ENCODE peak calls at places on chromosomes 3 and 15, in seven cellular contexts. O, C, Q, E, F, D and L are unnamed samples.
A peak's percentile ranks its signal among the peaks of the same experiment; 100 is the strongest.

GRCh38 chr3:195825191-195825588 is 13.5 kb upstream of the MUC4 start:
- DNase-seq in O (no peak), C (no peak), Q (no peak), E (no peak), F (no peak), D (no peak), L (no peak)

GRCh38 chr3:46566040-46566631 is at the start of gene LRRC2:
- DNase-seq in O (peak; percentile 32), C (peak; percentile 76), Q (no peak), E (peak; percentile 66), F (peak; percentile 76), D (peak; percentile 48), L (no peak)

GRCh38 chr3:141271279-141272033 is 39.8 kb downstream of the PXYLP1 start:
- DNase-seq in O (no peak), C (no peak), Q (no peak), E (no peak), F (no peak), D (no peak), L (no peak)

GRCh38 chr3:15440891-15441290 is 13.5 kb downstream of the EAF1 start:
- DNase-seq in O (no peak), C (no peak), Q (peak; percentile 72), E (no peak), F (no peak), D (no peak), L (no peak)

GRCh38 chr15:57160823-57161560 is 215.3 kb upstream of the CGNL1 start:
- DNase-seq in O (no peak), C (no peak), Q (no peak), E (no peak), F (peak; percentile 88), D (no peak), L (no peak)

GRCh38 chr15:79450648-79451047 is 18.5 kb downstream of the MINAR1 start:
- DNase-seq in O (no peak), C (no peak), Q (peak; percentile 4), E (no peak), F (no peak), D (no peak), L (no peak)

GRCh38 chr3:108378153-108378951 is 82.0 kb downstream of the HHLA2 start:
- DNase-seq in O (no peak), C (no peak), Q (no peak), E (no peak), F (no peak), D (no peak), L (no peak)

GRCh38 chr15:31031471-31032064 is 40.1 kb upstream of the MTMR10 start:
- DNase-seq in O (peak; percentile 62), C (no peak), Q (no peak), E (no peak), F (peak; percentile 72), D (no peak), L (no peak)

GRCh38 chr3:115615001-115615447 is 8.3 kb upstream of the GAP43 start:
- DNase-seq in O (no peak), C (no peak), Q (peak; percentile 54), E (no peak), F (peak; percentile 11), D (no peak), L (no peak)

GRCh38 chr3:194632983-194633348 is 253 bp downstream of the TMEM44 start:
- DNase-seq in O (no peak), C (no peak), Q (no peak), E (no peak), F (no peak), D (no peak), L (no peak)

GRCh38 chr3:194632211-194632982 is 822 bp downstream of the TMEM44 start:
- DNase-seq in O (no peak), C (peak; percentile 7), Q (peak; percentile 54), E (peak; percentile 51), F (peak; percentile 38), D (peak; percentile 27), L (no peak)

GRCh38 chr3:194631696-194632095 is 1.5 kb downstream of the TMEM44 start:
- DNase-seq in O (no peak), C (peak; percentile 47), Q (no peak), E (no peak), F (no peak), D (peak; percentile 2), L (no peak)

GRCh38 chr3:194637066-194637465 is 3.8 kb upstream of the TMEM44 start:
- DNase-seq in O (no peak), C (no peak), Q (peak; percentile 39), E (no peak), F (no peak), D (no peak), L (no peak)

GRCh38 chr3:194633349-194634004 is at the start of gene TMEM44:
- DNase-seq in O (no peak), C (peak; percentile 91), Q (peak; percentile 77), E (peak; percentile 82), F (peak; percentile 69), D (peak; percentile 58), L (peak; percentile 75)
- TF ChIP-seq CTCF in O (peak; percentile 44), C (peak; percentile 65), Q (peak; percentile 70), E (peak; percentile 63), F (peak; percentile 74), D (peak; percentile 64), L (no peak)

DNA sequence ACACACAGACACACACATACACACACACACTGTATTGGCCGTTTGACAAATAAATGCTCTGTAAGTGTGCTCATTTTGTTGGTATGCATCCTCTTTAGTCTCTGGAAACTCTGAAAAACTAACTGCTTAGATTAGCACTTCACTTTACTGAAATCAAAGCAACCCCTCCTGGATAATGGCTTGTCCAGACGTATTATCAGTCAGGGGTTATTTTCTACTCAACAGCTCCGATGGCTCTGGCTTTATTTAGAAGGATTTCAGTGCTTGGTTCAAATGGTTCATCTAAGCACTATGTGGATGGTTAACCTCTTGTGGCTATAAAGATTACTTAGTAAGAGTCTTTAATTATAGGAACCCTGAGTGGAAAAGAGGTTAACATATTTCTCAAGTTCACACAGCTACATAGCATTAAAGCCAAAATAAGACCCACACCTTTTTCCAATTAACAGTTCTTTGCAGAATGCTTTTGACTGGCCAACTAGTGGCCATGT is 516.1 kb upstream of the NAALADL2 start:
- DNase-seq in O (no peak), C (no peak), Q (no peak), E (no peak), F (peak; percentile 78), D (no peak), L (no peak)
- TF ChIP-seq CTCF in O (no peak), C (no peak), Q (no peak), E (no peak), F (no peak), D (no peak), L (no peak)

DNA sequence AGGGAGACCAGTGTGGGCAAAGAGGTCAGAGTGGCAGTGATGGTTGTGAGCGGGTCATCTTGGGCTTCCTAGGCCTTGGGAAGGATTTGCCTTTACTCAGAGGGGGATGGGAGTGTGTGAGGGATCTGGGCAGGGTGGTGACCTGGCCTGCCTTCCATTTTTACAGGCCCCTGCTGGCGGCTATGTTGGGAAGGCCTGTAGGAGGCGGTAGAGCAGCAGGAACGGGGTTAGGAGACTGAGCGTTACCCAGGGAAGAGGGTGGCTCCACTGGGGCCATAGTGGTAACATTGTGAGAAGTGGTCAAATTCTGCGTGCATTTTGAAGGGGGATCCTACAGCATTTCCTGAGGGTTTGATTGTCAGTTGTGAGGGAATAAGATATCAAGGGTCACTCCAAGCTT is 307.3 kb upstream of the CTDSPL start:
- DNase-seq in O (no peak), C (no peak), Q (no peak), E (no peak), F (no peak), D (no peak), L (no peak)
- TF ChIP-seq CTCF in O (peak; percentile 15), C (no peak), Q (no peak), E (no peak), F (no peak), D (no peak), L (no peak)

GRCh38 chr3:150351398-150351797 is 56.7 kb upstream of the TSC22D2 start:
- DNase-seq in O (no peak), C (no peak), Q (no peak), E (no peak), F (no peak), D (no peak), L (no peak)

GRCh38 chr3:150352931-150353330 is 55.2 kb upstream of the TSC22D2 start:
- DNase-seq in O (no peak), C (no peak), Q (no peak), E (no peak), F (no peak), D (no peak), L (no peak)

GRCh38 chr3:150346956-150347863 is 60.9 kb upstream of the TSC22D2 start:
- DNase-seq in O (peak; percentile 84), C (no peak), Q (peak; percentile 36), E (no peak), F (peak; percentile 27), D (no peak), L (no peak)

GRCh38 chr3:150348500-150348899 is 59.6 kb upstream of the TSC22D2 start:
- DNase-seq in O (peak; percentile 60), C (no peak), Q (peak; percentile 93), E (no peak), F (peak; percentile 91), D (no peak), L (no peak)

DNA sequence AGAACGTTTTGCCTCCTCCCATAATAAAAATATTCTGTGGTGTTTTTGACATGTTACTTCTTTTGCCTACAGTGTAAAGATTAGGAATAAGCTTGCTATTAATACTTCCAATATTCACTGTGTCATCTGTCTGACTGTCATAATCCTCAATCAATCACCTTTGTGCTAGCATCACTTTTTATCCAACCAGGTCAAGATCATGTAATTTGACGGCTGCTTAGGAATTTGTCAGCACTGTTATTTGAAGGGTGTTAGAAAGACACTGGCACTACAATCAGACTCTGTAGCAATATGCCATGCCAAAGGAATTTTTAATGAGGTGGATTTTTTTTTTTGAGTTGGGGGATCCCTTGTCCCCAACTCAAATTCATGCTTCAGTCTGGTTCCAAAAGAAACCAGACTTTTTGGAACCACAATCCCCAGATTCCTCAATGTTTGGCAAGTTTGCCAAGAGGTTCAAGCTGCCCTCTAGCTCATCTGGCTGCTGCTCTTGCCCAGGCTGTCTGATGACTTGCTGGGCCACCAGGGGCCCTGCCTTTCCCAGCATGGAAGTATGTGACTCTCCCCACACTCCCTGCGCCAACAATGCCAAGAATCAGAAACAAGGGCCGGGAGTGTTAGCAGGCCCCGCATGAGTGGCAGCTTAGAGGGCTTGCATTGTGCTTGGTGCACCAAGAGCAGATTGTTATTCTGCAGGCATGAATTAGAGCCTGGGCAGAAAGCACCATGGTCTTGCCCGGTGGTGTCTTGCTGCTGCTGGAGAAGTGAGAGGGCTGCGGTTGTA is 58.6 kb upstream of the TSC22D2 start:
- DNase-seq in O (no peak), C (peak; percentile 35), Q (no peak), E (peak; percentile 57), F (no peak), D (no peak), L (no peak)
- TF ChIP-seq CTCF in O (no peak), C (no peak), Q (no peak), E (no peak), F (peak; percentile 16), D (no peak), L (no peak)

DNA sequence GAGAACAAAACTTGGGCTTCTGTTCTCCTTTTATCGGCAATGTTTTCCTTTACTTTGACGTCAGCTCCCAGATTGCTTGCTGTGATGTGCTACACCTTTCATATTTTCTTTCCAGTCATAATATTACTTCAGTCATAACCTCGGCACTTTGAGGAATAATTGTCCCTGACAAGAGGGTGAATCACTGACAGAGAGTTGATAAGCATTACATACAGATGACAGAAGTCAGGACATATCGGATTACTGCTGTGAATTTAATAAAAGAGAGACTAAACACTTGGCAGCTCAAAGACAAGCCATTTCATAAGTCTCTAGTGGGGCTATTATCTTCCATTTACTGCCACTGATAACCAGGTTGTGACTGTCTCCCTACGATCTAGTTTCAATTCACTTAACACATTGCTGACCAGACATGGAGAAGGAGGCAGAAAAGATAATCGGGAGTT is 362.1 kb upstream of the ARRDC4 start:
- DNase-seq in O (no peak), C (no peak), Q (no peak), E (no peak), F (no peak), D (no peak), L (no peak)
- TF ChIP-seq CTCF in O (no peak), C (no peak), Q (no peak), E (no peak), F (no peak), D (no peak), L (no peak)